ENCODE peak calls at places on chromosomes 11 and 22, in six cellular contexts. One of them, this sample, is unnamed.

GRCh38 chr11:45939836-45940235 is 17.4 kb downstream of the LARGE2 start:
- DNase-seq in ovary: no peak
- DNase-seq in stomach: no peak
- DNase-seq in A549: no peak
- DNase-seq in esophagus muscularis mucosa: peak
- DNase-seq in sigmoid colon: no peak
- DNase-seq in this sample: no peak

GRCh38 chr22:46652081-46652929 is 32.1 kb downstream of the GRAMD4 start:
- DNase-seq in ovary: peak
- DNase-seq in sigmoid colon: no peak
- DNase-seq in esophagus muscularis mucosa: no peak
- DNase-seq in A549: no peak
- DNase-seq in stomach: no peak
- DNase-seq in this sample: no peak

GRCh38 chr22:37971475-37972434 is 12.6 kb downstream of the SOX10 start:
- DNase-seq in ovary: no peak
- DNase-seq in A549: no peak
- DNase-seq in sigmoid colon: no peak
- DNase-seq in stomach: no peak
- DNase-seq in esophagus muscularis mucosa: no peak
- DNase-seq in this sample: no peak

GRCh38 chr22:28014141-28015055 is 95.3 kb upstream of the PITPNB start:
- DNase-seq in A549: no peak
- DNase-seq in sigmoid colon: peak
- DNase-seq in esophagus muscularis mucosa: no peak
- DNase-seq in stomach: no peak
- DNase-seq in ovary: peak
- DNase-seq in this sample: no peak

GRCh38 chr11:79156031-79156430 is 284.8 kb downstream of the TENM4 start:
- DNase-seq in stomach: no peak
- DNase-seq in ovary: no peak
- DNase-seq in sigmoid colon: no peak
- DNase-seq in esophagus muscularis mucosa: peak
- DNase-seq in A549: no peak
- DNase-seq in this sample: no peak

GRCh38 chr11:88979641-88980040 is 86.1 kb downstream of the GRM5 start:
- DNase-seq in esophagus muscularis mucosa: no peak
- DNase-seq in A549: no peak
- DNase-seq in sigmoid colon: no peak
- DNase-seq in stomach: no peak
- DNase-seq in ovary: no peak
- DNase-seq in this sample: no peak

GRCh38 chr11:73980001-73980960 is 2.4 kb downstream of the UCP2 start:
- DNase-seq in stomach: peak
- DNase-seq in ovary: no peak
- DNase-seq in esophagus muscularis mucosa: no peak
- DNase-seq in sigmoid colon: peak
- DNase-seq in A549: no peak
- DNase-seq in this sample: no peak

GRCh38 chr11:17230867-17231851 is 23.4 kb upstream of the PIK3C2A start:
- DNase-seq in ovary: no peak
- DNase-seq in sigmoid colon: no peak
- DNase-seq in stomach: no peak
- DNase-seq in A549: no peak
- DNase-seq in esophagus muscularis mucosa: no peak
- DNase-seq in this sample: no peak

GRCh38 chr22:42865536-42865935 is 8.5 kb upstream of the ARFGAP3 start:
- DNase-seq in stomach: no peak
- DNase-seq in sigmoid colon: no peak
- DNase-seq in A549: no peak
- DNase-seq in ovary: no peak
- DNase-seq in esophagus muscularis mucosa: no peak
- DNase-seq in this sample: no peak

GRCh38 chr22:42868751-42869251 is 11.7 kb upstream of the ARFGAP3 start:
- DNase-seq in esophagus muscularis mucosa: no peak
- DNase-seq in A549: no peak
- DNase-seq in stomach: peak
- DNase-seq in ovary: peak
- DNase-seq in sigmoid colon: peak
- DNase-seq in this sample: no peak

GRCh38 chr22:42862045-42862734 is 5.1 kb upstream of the ARFGAP3 start:
- DNase-seq in esophagus muscularis mucosa: no peak
- DNase-seq in stomach: no peak
- DNase-seq in sigmoid colon: no peak
- DNase-seq in ovary: no peak
- DNase-seq in A549: no peak
- DNase-seq in this sample: no peak

GRCh38 chr22:42866100-42866499 is 9.0 kb upstream of the ARFGAP3 start:
- DNase-seq in ovary: no peak
- DNase-seq in sigmoid colon: no peak
- DNase-seq in esophagus muscularis mucosa: no peak
- DNase-seq in stomach: no peak
- DNase-seq in A549: no peak
- DNase-seq in this sample: no peak

GRCh38 chr22:42863349-42863911 is 6.4 kb upstream of the ARFGAP3 start:
- DNase-seq in esophagus muscularis mucosa: no peak
- DNase-seq in A549: no peak
- DNase-seq in ovary: no peak
- DNase-seq in stomach: no peak
- DNase-seq in sigmoid colon: no peak
- DNase-seq in this sample: no peak
- TF ChIP-seq POLR2A in esophagus muscularis mucosa: no peak
- TF ChIP-seq POLR2A in A549: no peak
- TF ChIP-seq POLR2A in ovary: no peak
- TF ChIP-seq POLR2A in stomach: no peak
- TF ChIP-seq POLR2A in sigmoid colon: no peak
- TF ChIP-seq POLR2A in this sample: no peak

GRCh38 chr11:115539844-115540243 is 35.6 kb upstream of the CADM1 start:
- DNase-seq in ovary: no peak
- DNase-seq in esophagus muscularis mucosa: no peak
- DNase-seq in sigmoid colon: no peak
- DNase-seq in A549: no peak
- DNase-seq in stomach: no peak
- DNase-seq in this sample: no peak

GRCh38 chr11:115541518-115541917 is 37.3 kb upstream of the CADM1 start:
- DNase-seq in A549: no peak
- DNase-seq in esophagus muscularis mucosa: no peak
- DNase-seq in sigmoid colon: no peak
- DNase-seq in stomach: no peak
- DNase-seq in ovary: no peak
- DNase-seq in this sample: no peak

GRCh38 chr11:115530752-115531151 is 26.5 kb upstream of the CADM1 start:
- DNase-seq in esophagus muscularis mucosa: no peak
- DNase-seq in stomach: no peak
- DNase-seq in ovary: no peak
- DNase-seq in sigmoid colon: no peak
- DNase-seq in A549: peak
- DNase-seq in this sample: no peak

DNA sequence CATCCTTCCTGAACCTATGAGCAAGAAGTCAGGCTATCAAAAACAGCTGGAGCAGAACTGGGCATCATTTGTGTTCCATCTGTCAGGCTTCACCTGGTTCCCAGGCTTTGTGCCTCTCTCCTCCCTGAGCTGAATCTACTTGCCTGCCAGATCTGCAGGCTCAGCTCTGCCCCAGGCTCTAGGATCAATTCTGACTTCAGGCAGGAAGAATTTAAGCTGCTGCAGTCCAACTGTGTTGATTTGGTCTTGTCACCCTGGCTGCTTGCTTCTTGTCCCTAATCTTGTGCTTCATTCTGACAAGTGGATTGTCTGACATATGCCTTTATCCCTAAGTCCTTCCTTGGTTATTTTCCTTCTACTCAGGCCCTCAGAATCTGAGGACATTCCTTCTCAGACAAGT is 31.6 kb upstream of the CADM1 start:
- DNase-seq in stomach: no peak
- DNase-seq in A549: no peak
- DNase-seq in sigmoid colon: no peak
- DNase-seq in ovary: no peak
- DNase-seq in esophagus muscularis mucosa: no peak
- DNase-seq in this sample: no peak
- TF ChIP-seq CTCF in stomach: no peak
- TF ChIP-seq CTCF in A549: no peak
- TF ChIP-seq CTCF in sigmoid colon: no peak
- TF ChIP-seq CTCF in ovary: no peak
- TF ChIP-seq CTCF in esophagus muscularis mucosa: no peak
- TF ChIP-seq CTCF in this sample: no peak

GRCh38 chr11:115929618-115930129 is 425.5 kb upstream of the CADM1 start:
- DNase-seq in esophagus muscularis mucosa: no peak
- DNase-seq in sigmoid colon: no peak
- DNase-seq in stomach: no peak
- DNase-seq in ovary: no peak
- DNase-seq in A549: no peak
- DNase-seq in this sample: no peak
- TF ChIP-seq EP300 in esophagus muscularis mucosa: no peak
- TF ChIP-seq EP300 in sigmoid colon: no peak
- TF ChIP-seq EP300 in stomach: no peak
- TF ChIP-seq EP300 in ovary: no peak
- TF ChIP-seq EP300 in A549: no peak
- TF ChIP-seq EP300 in this sample: no peak

GRCh38 chr11:296976-297665 is 2.2 kb downstream of the IFITM5 start:
- DNase-seq in ovary: peak
- DNase-seq in stomach: no peak
- DNase-seq in esophagus muscularis mucosa: no peak
- DNase-seq in A549: no peak
- DNase-seq in sigmoid colon: peak
- DNase-seq in this sample: no peak

GRCh38 chr11:298406-299065 is 790 bp downstream of the IFITM5 start:
- DNase-seq in stomach: no peak
- DNase-seq in sigmoid colon: peak
- DNase-seq in A549: no peak
- DNase-seq in ovary: peak
- DNase-seq in esophagus muscularis mucosa: no peak
- DNase-seq in this sample: no peak

GRCh38 chr11:299081-299891 is at the start of gene IFITM5:
- DNase-seq in ovary: peak
- DNase-seq in sigmoid colon: peak
- DNase-seq in A549: no peak
- DNase-seq in esophagus muscularis mucosa: no peak
- DNase-seq in stomach: no peak
- DNase-seq in this sample: no peak

GRCh38 chr11:297666-298405 is 1.5 kb downstream of the IFITM5 start:
- DNase-seq in A549: no peak
- DNase-seq in esophagus muscularis mucosa: no peak
- DNase-seq in sigmoid colon: peak
- DNase-seq in ovary: peak
- DNase-seq in stomach: no peak
- DNase-seq in this sample: no peak

DNA sequence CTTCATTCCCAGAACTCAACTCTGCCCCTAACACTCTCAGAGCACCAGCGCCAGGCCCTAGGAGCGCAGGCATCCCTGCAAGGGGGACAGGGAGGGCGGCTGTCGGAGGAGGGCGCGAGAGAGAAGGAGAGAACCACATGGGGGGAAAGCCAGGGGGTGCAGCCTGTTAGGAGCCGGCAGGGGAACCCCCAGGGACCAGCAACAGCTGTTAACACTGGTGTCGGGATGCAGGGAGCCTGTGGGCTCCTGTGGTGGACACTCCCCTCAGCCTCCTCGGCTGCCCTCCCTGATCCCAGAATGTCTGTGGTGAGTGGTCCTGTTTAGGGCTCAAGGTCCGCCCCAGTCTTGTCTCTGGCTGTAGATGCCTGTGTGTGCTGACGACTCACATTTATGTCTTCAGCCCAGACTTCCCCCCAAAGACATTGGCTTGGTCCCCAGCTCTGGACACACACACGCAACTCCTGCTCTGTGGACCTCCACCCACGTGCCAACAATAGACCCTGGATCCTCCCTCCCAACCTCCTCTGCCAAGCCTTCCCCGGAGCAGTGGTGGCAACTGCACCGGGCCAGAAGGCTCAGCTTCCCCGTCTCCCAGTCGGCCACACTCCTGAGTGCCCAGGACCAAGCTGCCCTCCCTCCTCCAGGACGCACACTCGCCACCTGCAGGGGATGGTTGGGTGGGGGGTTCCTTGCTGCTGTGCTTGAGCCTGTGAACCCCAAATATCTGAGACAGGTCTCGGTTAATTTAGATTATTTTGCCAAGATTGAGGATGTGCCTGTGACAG is 817 bp upstream of the IFITM5 start:
- DNase-seq in ovary: peak
- DNase-seq in sigmoid colon: peak
- DNase-seq in esophagus muscularis mucosa: no peak
- DNase-seq in A549: no peak
- DNase-seq in stomach: no peak
- DNase-seq in this sample: no peak
- TF ChIP-seq POLR2A in ovary: no peak
- TF ChIP-seq POLR2A in sigmoid colon: no peak
- TF ChIP-seq POLR2A in esophagus muscularis mucosa: no peak
- TF ChIP-seq POLR2A in A549: no peak
- TF ChIP-seq POLR2A in stomach: no peak
- TF ChIP-seq POLR2A in this sample: no peak

DNA sequence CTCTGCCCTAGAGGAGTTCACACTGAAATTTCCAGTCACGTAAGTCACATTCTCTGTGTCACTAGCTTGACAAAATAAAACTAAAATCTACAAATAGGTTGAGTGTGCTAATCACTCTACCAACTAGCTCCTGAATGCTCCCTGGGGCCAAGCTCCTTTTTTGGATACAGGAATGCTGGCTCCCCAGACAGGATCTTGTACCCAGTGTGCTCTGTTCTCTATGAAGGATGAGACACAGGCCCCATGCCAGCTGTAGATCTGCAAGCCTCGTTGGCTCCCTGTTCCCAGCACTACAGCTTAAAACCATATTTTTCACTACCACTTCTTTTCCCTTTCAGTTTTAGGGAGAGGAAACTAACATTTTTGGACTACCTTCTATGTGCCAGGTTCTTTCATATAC is 3.7 kb upstream of the IPO7 start:
- DNase-seq in A549: no peak
- DNase-seq in esophagus muscularis mucosa: no peak
- DNase-seq in sigmoid colon: peak
- DNase-seq in ovary: no peak
- DNase-seq in stomach: no peak
- DNase-seq in this sample: no peak
- TF ChIP-seq CTCF in A549: no peak
- TF ChIP-seq CTCF in esophagus muscularis mucosa: no peak
- TF ChIP-seq CTCF in sigmoid colon: no peak
- TF ChIP-seq CTCF in ovary: no peak
- TF ChIP-seq CTCF in stomach: no peak
- TF ChIP-seq CTCF in this sample: no peak

DNA sequence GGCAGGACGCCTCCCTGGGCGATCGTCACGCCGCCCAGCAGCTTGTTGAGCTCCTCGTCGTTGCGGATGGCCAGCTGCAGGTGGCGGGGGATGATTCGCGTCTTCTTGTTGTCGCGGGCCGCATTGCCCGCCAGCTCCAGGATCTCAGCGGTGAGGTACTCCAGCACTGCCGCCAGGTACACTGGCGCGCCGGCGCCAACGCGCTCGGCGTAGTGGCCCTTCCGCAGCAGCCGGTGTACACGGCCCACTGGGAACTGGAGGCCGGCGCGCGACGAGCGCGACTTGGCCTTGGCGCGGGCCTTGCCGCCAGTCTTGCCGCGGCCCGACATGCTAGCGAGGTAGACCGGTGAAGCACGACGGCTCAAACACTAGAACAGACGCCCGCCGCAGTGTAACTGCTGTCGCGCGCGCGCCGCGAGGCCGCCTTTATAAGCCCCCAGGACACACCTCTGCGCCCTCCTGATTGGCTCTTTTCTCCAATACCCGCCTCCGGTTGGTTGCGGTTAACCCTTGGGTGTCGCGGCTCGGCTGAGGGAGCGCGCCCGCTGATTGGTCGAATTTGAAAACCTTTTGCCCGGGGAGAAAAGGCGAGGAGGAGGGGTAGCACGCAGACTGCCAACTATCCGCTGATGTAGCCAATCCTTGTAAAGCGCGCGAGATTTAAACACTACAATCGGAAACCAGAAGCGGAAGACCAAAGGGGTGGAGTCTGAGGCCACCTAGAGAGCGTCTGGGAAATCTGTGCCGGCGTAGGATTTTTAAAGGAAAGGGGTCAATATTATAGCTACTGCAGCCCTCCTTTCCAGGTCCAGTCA is 6.4 kb downstream of the DPAGT1 start:
- DNase-seq in sigmoid colon: peak
- DNase-seq in esophagus muscularis mucosa: peak
- DNase-seq in ovary: peak
- DNase-seq in A549: peak
- DNase-seq in stomach: peak
- DNase-seq in this sample: peak
- TF ChIP-seq EP300 in sigmoid colon: no peak
- TF ChIP-seq EP300 in esophagus muscularis mucosa: no peak
- TF ChIP-seq EP300 in ovary: no peak
- TF ChIP-seq EP300 in A549: no peak
- TF ChIP-seq EP300 in stomach: no peak
- TF ChIP-seq EP300 in this sample: peak